ENCODE peak calls at places on chromosomes 11 and 22, in seven cellular contexts. U, Z, F, X, H, I and Y are unnamed samples.

GRCh38 chr22:30858976-30859713 is 109.4 kb downstream of the MORC2 start:
- DNase-seq in U (no peak), F (peak; percentile 21), X (no peak), Z (no peak), H (no peak), I (no peak), Y (no peak)

GRCh38 chr11:80240245-80240644 is 799.4 kb upstream of the TENM4 start:
- DNase-seq in F (no peak), U (no peak), X (peak; percentile 7), H (no peak), Z (no peak), I (no peak), Y (no peak)

GRCh38 chr11:4704054-4704789 is at the start of gene MMP26:
- DNase-seq in U (no peak), X (no peak), I (peak; percentile 72), F (peak; percentile 39), Z (no peak), H (no peak), Y (no peak)

GRCh38 chr11:76615950-76616349 is 54.6 kb downstream of the LRRC32 start:
- DNase-seq in X (peak; percentile 62), I (no peak), H (peak; percentile 38), Z (no peak), F (peak; percentile 17), U (no peak), Y (peak; percentile 88)

GRCh38 chr11:75371930-75372876 is 20.7 kb upstream of the ARRB1 start:
- DNase-seq in U (no peak), Z (no peak), I (no peak), F (no peak), X (no peak), H (no peak), Y (no peak)

GRCh38 chr11:102767800-102768199 is 12.6 kb downstream of the MMP10 start:
- DNase-seq in Z (no peak), F (no peak), X (no peak), H (no peak), I (no peak), U (no peak), Y (no peak)

GRCh38 chr11:65558002-65558784 is at the start of gene LTBP3:
- DNase-seq in Z (no peak), X (peak; percentile 82), F (peak; percentile 71), U (no peak), H (peak; percentile 71), I (peak; percentile 71), Y (peak; percentile 84)

GRCh38 chr11:112831041-112831440 is 130.2 kb upstream of the NCAM1 start:
- DNase-seq in F (no peak), X (no peak), I (no peak), Z (no peak), U (no peak), H (no peak), Y (no peak)

GRCh38 chr11:93740802-93741093 is 547 bp downstream of the TAF1D start:
- DNase-seq in Z (no peak), H (peak; percentile 49), F (no peak), U (no peak), I (peak; percentile 70), X (peak; percentile 57), Y (peak; percentile 59)

GRCh38 chr11:93736129-93736528 is 5.2 kb downstream of the TAF1D start:
- DNase-seq in I (no peak), H (peak; percentile 63), Z (no peak), X (no peak), F (no peak), U (no peak), Y (no peak)

GRCh38 chr11:93737904-93738612 is 3.2 kb downstream of the TAF1D start:
- DNase-seq in H (peak; percentile 18), I (no peak), F (no peak), X (peak; percentile 37), Z (no peak), U (no peak), Y (peak; percentile 54)

GRCh38 chr11:93740031-93740801 is 1.1 kb downstream of the TAF1D start:
- DNase-seq in X (peak; percentile 61), I (peak; percentile 81), Z (no peak), U (no peak), H (peak; percentile 56), F (no peak), Y (peak; percentile 16)

GRCh38 chr11:93738647-93739081 is 2.6 kb downstream of the TAF1D start:
- DNase-seq in U (no peak), Z (no peak), X (peak; percentile 32), I (no peak), F (no peak), H (no peak), Y (peak; percentile 23)
- H3K9ac ChIP-seq in U (peak overlapping the region; percentile 98), Z (peak overlapping the region; percentile 2), X (no peak overlapping the region), I (peak overlapping the region; percentile 100), F (peak overlapping the region; percentile 74), H (peak overlapping the region; percentile 36), Y (peak overlapping the region; percentile 92)

GRCh38 chr11:128630367-128631230 is 43.2 kb upstream of the ETS1 start:
- DNase-seq in I (peak; percentile 82), Z (peak; percentile 50), X (peak; percentile 66), H (peak; percentile 86), F (peak; percentile 78), U (peak; percentile 73), Y (peak; percentile 89)

GRCh38 chr11:128628343-128628673 is 41.0 kb upstream of the ETS1 start:
- DNase-seq in F (no peak), I (no peak), U (no peak), H (no peak), Z (no peak), X (no peak), Y (no peak)

GRCh38 chr11:128627666-128628342 is 40.4 kb upstream of the ETS1 start:
- DNase-seq in F (no peak), Z (no peak), H (no peak), I (peak; percentile 81), U (no peak), X (no peak), Y (no peak)

GRCh38 chr11:128628686-128629085 is 41.3 kb upstream of the ETS1 start:
- DNase-seq in Z (no peak), X (no peak), U (no peak), F (no peak), I (no peak), H (no peak), Y (no peak)

DNA sequence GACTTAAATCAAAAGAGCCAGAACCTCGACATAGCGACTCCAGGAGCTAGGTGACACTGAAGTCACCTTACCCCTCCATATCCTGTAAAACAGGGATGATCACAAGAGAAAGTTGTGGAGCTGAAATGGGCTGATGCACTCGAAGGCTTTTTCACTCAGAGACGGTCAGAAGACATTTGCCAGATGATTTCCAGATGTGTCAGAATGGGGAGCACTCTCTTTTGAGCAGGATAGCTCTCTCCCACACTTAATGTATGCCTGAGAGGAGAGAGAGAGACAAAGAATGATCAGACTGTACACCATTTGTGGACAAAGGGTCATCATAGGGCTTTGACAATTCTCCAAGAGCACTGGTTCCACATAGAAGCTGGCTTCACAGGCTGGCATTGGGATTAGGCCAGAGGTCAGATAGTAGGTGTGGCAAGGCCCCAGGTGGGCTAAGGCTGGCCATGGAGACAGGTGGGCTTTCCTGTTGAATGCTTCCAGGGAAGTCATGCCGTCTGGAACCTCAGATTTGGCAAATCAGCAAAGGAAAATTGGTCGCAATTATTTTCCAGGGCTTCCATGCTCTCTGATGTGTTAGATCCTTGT is 42.3 kb upstream of the ETS1 start:
- DNase-seq in H (peak; percentile 9), F (no peak), Z (no peak), U (no peak), X (no peak), I (peak; percentile 19), Y (no peak)
- H3K9ac ChIP-seq in H (no peak overlapping the region), F (no peak overlapping the region), Z (no peak overlapping the region), U (no peak overlapping the region), X (no peak overlapping the region), I (no peak overlapping the region), Y (no peak overlapping the region)

DNA sequence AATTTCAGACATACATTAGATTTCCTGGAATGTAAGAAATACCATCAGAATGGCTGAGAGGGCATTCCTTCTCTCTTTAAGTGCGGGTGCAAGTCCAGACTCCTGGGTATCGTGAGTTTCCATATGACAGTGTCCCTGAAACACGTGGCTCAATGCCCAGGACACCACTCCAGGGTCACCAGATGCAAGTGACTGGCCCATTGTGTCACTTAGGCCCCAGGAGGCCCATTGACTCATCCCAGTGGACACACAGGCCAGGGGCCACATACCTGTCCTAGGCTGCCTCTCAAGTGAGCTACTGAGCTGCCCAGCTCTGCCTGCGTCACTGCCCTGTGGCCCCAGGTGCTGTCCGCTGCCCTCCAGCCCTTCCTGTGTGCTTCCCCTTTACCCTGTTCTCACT is 18.5 kb downstream of the FBLN1 start:
- DNase-seq in Z (no peak), F (no peak), H (no peak), X (no peak), I (no peak), U (no peak), Y (no peak)
- H3K9ac ChIP-seq in Z (no peak overlapping the region), F (no peak overlapping the region), H (no peak overlapping the region), X (no peak overlapping the region), I (no peak overlapping the region), U (no peak overlapping the region), Y (no peak overlapping the region)

DNA sequence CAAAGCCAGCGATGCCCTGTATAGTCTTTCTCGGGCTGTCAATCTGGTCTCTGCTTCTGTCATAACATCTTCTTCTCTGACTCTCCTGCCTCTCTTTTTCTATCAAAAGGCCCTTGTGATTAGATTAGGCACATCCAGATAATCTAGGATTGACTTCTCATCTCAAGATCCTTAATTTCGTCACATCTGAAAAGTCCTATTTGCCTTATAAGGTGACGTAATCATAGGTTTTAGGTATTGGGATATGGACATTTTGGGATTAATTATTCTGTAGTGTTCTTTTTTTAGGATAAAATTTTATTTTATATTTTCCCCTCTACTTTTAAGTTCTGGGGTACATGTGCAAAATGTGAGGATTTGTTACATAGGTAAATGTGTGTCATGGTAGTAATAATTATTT is 480.8 kb upstream of the CCDC90B start:
- DNase-seq in X (no peak), Z (no peak), F (no peak), I (no peak), H (no peak), U (no peak), Y (no peak)
- H3K9ac ChIP-seq in X (no peak overlapping the region), Z (no peak overlapping the region), F (no peak overlapping the region), I (no peak overlapping the region), H (no peak overlapping the region), U (no peak overlapping the region), Y (no peak overlapping the region)